ENCODE peak calls at places on chromosomes 16 and 17, in ten cellular contexts. L, A, N, Q, V, T, Z, M, E and F are unnamed samples.

GRCh38 chr16:86858501-86858900 is 280.2 kb downstream of the FOXL1 start:
- DNase-seq in A (no peak), Q (no peak), L (no peak), T (no peak), E (no peak), M (no peak), Z (no peak), V (no peak), N (no peak), F (no peak)

GRCh38 chr17:77535435-77535834 is 394.7 kb downstream of the SEC14L1 start:
- DNase-seq in T (peak), M (no peak), Z (no peak), L (no peak), A (no peak), V (no peak), Q (no peak), E (peak), N (no peak), F (no peak)

GRCh38 chr16:19168173-19169080 is at the start of gene SYT17:
- DNase-seq in Q (no peak), Z (peak), M (no peak), T (peak), L (peak), N (no peak), V (peak), E (peak), A (no peak), F (no peak)

GRCh38 chr16:3495166-3495565 is at the start of gene C16orf90:
- DNase-seq in L (no peak), Q (no peak), N (no peak), V (no peak), E (peak), Z (no peak), M (no peak), T (no peak), A (no peak), F (no peak)

GRCh38 chr16:57361384-57361783 is 2.8 kb downstream of the CCL22 start:
- DNase-seq in V (no peak), E (no peak), N (no peak), T (peak), Z (no peak), Q (no peak), L (no peak), A (no peak), M (no peak), F (no peak)

GRCh38 chr17:61248399-61248798 is 151.2 kb upstream of the TBX2 start:
- DNase-seq in Q (peak), E (no peak), Z (no peak), M (peak), V (no peak), N (no peak), T (no peak), L (no peak), A (no peak), F (no peak)

GRCh38 chr17:44557653-44558285 is 485 bp downstream of the FZD2 start:
- DNase-seq in Q (peak), A (peak), T (no peak), N (peak), Z (no peak), M (peak), V (no peak), L (no peak), E (peak), F (no peak)

GRCh38 chr17:79618383-79619067 is 7.7 kb upstream of the RBFOX3 start:
- DNase-seq in E (peak), Z (peak), M (no peak), N (no peak), V (no peak), T (no peak), L (no peak), Q (no peak), A (no peak), F (no peak)

GRCh38 chr17:55693244-55694216 is 29.1 kb downstream of the TMEM100 start:
- DNase-seq in L (no peak), T (no peak), Q (no peak), N (no peak), E (no peak), Z (no peak), A (no peak), M (no peak), V (no peak), F (no peak)

GRCh38 chr17:48555183-48555615 is 10.3 kb upstream of the HOXB2 start:
- DNase-seq in T (peak), Z (no peak), L (no peak), V (peak), N (no peak), Q (peak), M (peak), E (no peak), A (no peak), F (peak)